ENCODE peak calls at places on chromosomes 12 and 14, in eight cellular contexts. S, J, D, C, V, N, O and T are unnamed samples.
A peak's percentile ranks its signal among the peaks of the same experiment; 100 is the strongest.

GRCh38 chr14:73239463-73240241 is 2.3 kb downstream of the PAPLN start:
- DNase-seq in N (no peak), O (peak; percentile 83), S (peak; percentile 68), J (no peak), V (no peak), D (no peak), C (peak; percentile 54), T (no peak)

GRCh38 chr14:103016071-103016470 is 41.3 kb downstream of the CDC42BPB start:
- DNase-seq in V (no peak), S (no peak), J (no peak), O (peak; percentile 53), C (no peak), D (no peak), N (no peak), T (no peak)

GRCh38 chr12:125132698-125133400 is 67.6 kb downstream of the AACS start:
- DNase-seq in J (no peak), C (no peak), D (no peak), V (no peak), S (no peak), O (no peak), N (no peak), T (no peak)

GRCh38 chr14:103815253-103815652 is 32.1 kb downstream of the PPP1R13B start:
- DNase-seq in N (no peak), D (no peak), V (no peak), S (no peak), J (no peak), C (no peak), O (no peak), T (no peak)

GRCh38 chr12:98137278-98137677 is 378.1 kb upstream of the TMPO start:
- DNase-seq in S (no peak), D (no peak), C (no peak), O (no peak), J (no peak), N (no peak), V (no peak), T (no peak)

GRCh38 chr12:123907726-123908476 is 64.7 kb downstream of the CCDC92 start:
- DNase-seq in S (no peak), C (no peak), D (no peak), J (peak; percentile 23), O (no peak), V (peak; percentile 76), N (no peak), T (peak; percentile 7)

GRCh38 chr12:41743835-41744234 is 400.8 kb downstream of the GXYLT1 start:
- DNase-seq in O (no peak), V (no peak), S (peak; percentile 64), C (no peak), J (no peak), N (no peak), D (no peak), T (no peak)

GRCh38 chr12:47834199-47835016 is 14.7 kb upstream of the HDAC7 start:
- DNase-seq in C (no peak), O (no peak), S (no peak), D (no peak), V (no peak), N (no peak), J (no peak), T (no peak)

GRCh38 chr12:52254965-52255751 is 19.3 kb upstream of the KRT86 start:
- DNase-seq in C (no peak), D (no peak), O (peak; percentile 45), N (peak; percentile 24), S (peak; percentile 50), J (no peak), V (no peak), T (no peak)

GRCh38 chr12:8032242-8033152 is at the start of gene FOXJ2:
- DNase-seq in O (peak; percentile 95), D (peak; percentile 81), J (peak; percentile 54), S (peak; percentile 72), C (peak; percentile 80), N (peak; percentile 59), V (peak; percentile 67), T (peak; percentile 44)

GRCh38 chr12:55698241-55698955 is 9.3 kb downstream of the ITGA7 start:
- DNase-seq in S (no peak), V (no peak), C (no peak), D (no peak), J (no peak), N (no peak), O (peak; percentile 77), T (no peak)

GRCh38 chr12:121366063-121366459 is 13.8 kb upstream of the ANAPC5 start:
- DNase-seq in S (no peak), C (no peak), J (no peak), N (no peak), O (no peak), D (no peak), V (no peak), T (no peak)

GRCh38 chr14:79051009-79051710 is 881.0 kb downstream of the NRXN3 start:
- DNase-seq in J (no peak), O (no peak), C (no peak), N (no peak), V (no peak), S (no peak), D (no peak), T (no peak)

GRCh38 chr12:57893460-57894353 is 47.2 kb upstream of the CTDSP2 start:
- DNase-seq in J (peak; percentile 91), O (peak; percentile 96), C (peak; percentile 83), S (peak; percentile 54), V (peak; percentile 16), D (no peak), N (peak; percentile 15), T (peak; percentile 86)

GRCh38 chr12:16218934-16219718 is 58.4 kb downstream of the SLC15A5 start:
- DNase-seq in V (no peak), O (no peak), N (no peak), C (no peak), D (no peak), S (no peak), J (no peak), T (no peak)

GRCh38 chr12:55748230-55748993 is 5.5 kb downstream of the GDF11 start:
- DNase-seq in N (no peak), J (no peak), D (no peak), O (no peak), V (no peak), C (no peak), S (no peak), T (no peak)

GRCh38 chr12:109719123-109720022 is 5.7 kb downstream of the FAM222A start:
- DNase-seq in N (no peak), C (no peak), V (peak; percentile 54), D (no peak), S (peak; percentile 16), J (no peak), O (no peak), T (no peak)

GRCh38 chr14:31362746-31363145 is 57.6 kb downstream of the HEATR5A start:
- DNase-seq in D (no peak), J (no peak), N (no peak), S (peak; percentile 17), O (no peak), V (no peak), C (no peak), T (no peak)

GRCh38 chr14:72332054-72332453 is 399.8 kb downstream of the RGS6 start:
- DNase-seq in O (no peak), N (no peak), V (no peak), D (no peak), S (peak; percentile 25), J (peak; percentile 30), C (no peak), T (no peak)

GRCh38 chr12:21456291-21456780 is 18.9 kb downstream of the PYROXD1 start:
- DNase-seq in N (no peak), V (no peak), C (no peak), D (peak; percentile 2), J (no peak), O (no peak), S (peak; percentile 30), T (no peak)

GRCh38 chr12:108731866-108732461 is 646 bp upstream of the CORO1C start:
- DNase-seq in J (peak; percentile 96), S (peak; percentile 98), O (peak; percentile 100), V (peak; percentile 97), N (peak; percentile 97), C (peak; percentile 89), D (peak; percentile 93), T (peak; percentile 83)

GRCh38 chr14:33364536-33364935 is 425.9 kb downstream of the NPAS3 start:
- DNase-seq in S (no peak), D (no peak), O (no peak), C (no peak), J (peak; percentile 83), N (no peak), V (peak; percentile 7), T (peak; percentile 11)

GRCh38 chr12:88663001-88663400 is 82.7 kb upstream of the KITLG start:
- DNase-seq in D (no peak), V (peak; percentile 55), N (no peak), J (no peak), S (no peak), C (no peak), O (no peak), T (no peak)

GRCh38 chr14:67526676-67527459 is 6.2 kb upstream of the PLEKHH1 start:
- DNase-seq in N (no peak), C (peak; percentile 49), J (peak; percentile 92), S (peak; percentile 69), V (peak; percentile 81), D (peak; percentile 5), O (no peak), T (peak; percentile 66)

GRCh38 chr12:1197264-1198018 is 206.4 kb downstream of the ERC1 start:
- DNase-seq in S (no peak), N (no peak), D (no peak), V (no peak), J (no peak), O (no peak), C (no peak), T (no peak)